ENCODE peak calls at places on chromosomes 2 and 18, in ten cellular contexts. M, G, D, X, R, J, B, Y, O and K are unnamed samples.

GRCh38 chr2:230758566-230759480 is 46.2 kb downstream of the CAB39 start:
- DNase-seq in M (no peak), G (no peak), D (no peak), X (peak), R (no peak), J (no peak), B (no peak), Y (no peak), O (peak), K (no peak)

GRCh38 chr2:20103514-20103913 is 52.1 kb upstream of the LAPTM4A start:
- DNase-seq in M (no peak), G (peak), D (no peak), X (no peak), R (no peak), J (no peak), B (no peak), Y (no peak), O (no peak), K (no peak)

GRCh38 chr2:233822781-233823730 is 31.3 kb downstream of the HJURP start:
- DNase-seq in M (no peak), G (no peak), D (peak), X (no peak), R (peak), J (peak), B (no peak), Y (no peak), O (no peak), K (no peak)

GRCh38 chr2:125004091-125004800 is 979.2 kb downstream of the CNTNAP5 start:
- DNase-seq in M (peak), G (no peak), D (no peak), X (no peak), R (no peak), J (no peak), B (no peak), Y (no peak), O (no peak), K (no peak)

GRCh38 chr2:130766711-130767407 is 11.5 kb downstream of the AMER3 start:
- DNase-seq in M (no peak), G (no peak), D (no peak), X (no peak), R (no peak), J (no peak), B (no peak), Y (no peak), O (no peak), K (no peak)

GRCh38 chr2:141331127-141331526 is 799.7 kb downstream of the LRP1B start:
- DNase-seq in M (peak), G (peak), D (no peak), X (no peak), R (no peak), J (no peak), B (no peak), Y (no peak), O (peak), K (no peak)

GRCh38 chr2:85605406-85606115 is 3.1 kb upstream of the TMEM150A start:
- DNase-seq in M (no peak), G (no peak), D (no peak), X (no peak), R (no peak), J (no peak), B (no peak), Y (no peak), O (no peak), K (no peak)

GRCh38 chr2:69483696-69484095 is 46.5 kb upstream of the NFU1 start:
- DNase-seq in M (no peak), G (no peak), D (no peak), X (no peak), R (no peak), J (no peak), B (no peak), Y (no peak), O (no peak), K (no peak)

GRCh38 chr18:4016391-4017049 is 438.6 kb downstream of the DLGAP1 start:
- DNase-seq in M (no peak), G (no peak), D (no peak), X (no peak), R (no peak), J (peak), B (no peak), Y (no peak), O (no peak), K (no peak)

GRCh38 chr2:84302513-84303412 is 156.3 kb downstream of the SUCLG1 start:
- DNase-seq in M (peak), G (peak), D (no peak), X (peak), R (no peak), J (peak), B (no peak), Y (no peak), O (no peak), K (peak)

GRCh38 chr2:13605266-13605665 is 888.5 kb downstream of the TRIB2 start:
- DNase-seq in M (no peak), G (no peak), D (no peak), X (no peak), R (no peak), J (no peak), B (no peak), Y (no peak), O (no peak), K (no peak)

GRCh38 chr2:29014331-29014730 is 33.2 kb downstream of the TOGARAM2 start:
- DNase-seq in M (no peak), G (no peak), D (no peak), X (no peak), R (no peak), J (no peak), B (no peak), Y (no peak), O (no peak), K (no peak)

GRCh38 chr18:8929381-8929780 is 173.1 kb upstream of the NDUFV2 start:
- DNase-seq in M (no peak), G (no peak), D (no peak), X (no peak), R (no peak), J (no peak), B (no peak), Y (no peak), O (no peak), K (no peak)

GRCh38 chr2:170122883-170123547 is 54.9 kb upstream of the MYO3B start:
- DNase-seq in M (peak), G (peak), D (no peak), X (no peak), R (no peak), J (no peak), B (no peak), Y (no peak), O (no peak), K (no peak)

GRCh38 chr18:8643479-8643878 is 34.2 kb downstream of the RAB12 start:
- DNase-seq in M (no peak), G (no peak), D (no peak), X (no peak), R (no peak), J (no peak), B (no peak), Y (no peak), O (no peak), K (no peak)

GRCh38 chr2:232477751-232478510 is 9.7 kb downstream of the ECEL1 start:
- DNase-seq in M (no peak), G (no peak), D (peak), X (no peak), R (no peak), J (peak), B (no peak), Y (no peak), O (no peak), K (no peak)

DNA sequence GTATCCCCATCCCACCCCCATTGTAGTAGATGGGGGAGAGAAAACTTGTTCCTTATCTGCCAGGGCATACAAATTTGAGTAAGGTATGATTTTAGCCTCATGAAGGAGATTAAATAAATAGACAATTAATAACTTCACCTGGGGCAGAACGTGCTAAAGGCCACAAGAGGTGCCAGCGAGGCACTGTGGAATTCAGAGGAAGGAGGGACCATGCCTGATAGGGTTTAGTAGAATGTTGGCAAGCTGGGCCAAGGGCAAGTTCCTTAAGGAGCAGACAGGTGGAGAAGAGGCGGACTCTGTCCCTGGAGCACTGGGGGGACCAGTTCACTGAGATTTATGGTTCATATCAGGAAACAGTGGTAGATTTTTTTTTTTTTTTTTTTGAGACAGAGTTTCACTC is 22.5 kb downstream of the STAMBP start:
- DNase-seq in M (peak), G (peak), D (no peak), X (no peak), R (no peak), J (no peak), B (no peak), Y (no peak), O (no peak), K (no peak)
- TF ChIP-seq CTCF in M (peak), G (peak), D (peak), X (peak), R (no peak), J (peak), B (no peak), Y (peak), O (peak), K (peak)

GRCh38 chr18:75200644-75201272 is 8.2 kb downstream of the PTGR3 start:
- DNase-seq in M (no peak), G (no peak), D (no peak), X (no peak), R (no peak), J (no peak), B (no peak), Y (no peak), O (no peak), K (no peak)

GRCh38 chr18:75199327-75199726 is 9.6 kb downstream of the PTGR3 start:
- DNase-seq in M (no peak), G (no peak), D (no peak), X (no peak), R (no peak), J (no peak), B (no peak), Y (no peak), O (no peak), K (no peak)

GRCh38 chr18:75200071-75200470 is 8.9 kb downstream of the PTGR3 start:
- DNase-seq in M (no peak), G (no peak), D (no peak), X (no peak), R (no peak), J (no peak), B (no peak), Y (no peak), O (no peak), K (no peak)

GRCh38 chr18:75201273-75201898 is 7.6 kb downstream of the PTGR3 start:
- DNase-seq in M (no peak), G (no peak), D (no peak), X (no peak), R (no peak), J (no peak), B (no peak), Y (no peak), O (no peak), K (no peak)

DNA sequence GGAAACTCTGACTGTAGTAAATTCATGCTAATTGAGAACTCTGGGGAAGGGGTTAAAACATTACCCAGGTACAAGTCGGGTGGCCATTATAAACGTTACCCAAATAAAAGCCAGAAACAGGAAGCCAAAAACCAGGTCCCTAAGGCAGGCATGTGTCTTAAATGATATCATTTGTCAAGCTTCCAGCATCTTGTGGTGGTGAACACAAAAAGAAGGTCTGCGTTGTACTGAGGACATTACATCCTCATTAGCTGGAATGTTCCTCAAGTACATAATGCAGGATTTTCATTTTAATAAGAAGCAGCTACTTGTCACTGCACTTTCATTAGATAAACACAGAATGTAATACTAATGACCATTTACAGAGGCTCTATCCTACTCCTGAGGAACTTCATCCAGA is 10.9 kb downstream of the PTGR3 start:
- DNase-seq in M (no peak), G (no peak), D (no peak), X (no peak), R (no peak), J (no peak), B (no peak), Y (no peak), O (no peak), K (no peak)
- TF ChIP-seq CTCF in M (no peak), G (no peak), D (no peak), X (no peak), R (no peak), J (no peak), B (no peak), Y (no peak), O (no peak), K (no peak)

GRCh38 chr2:127640082-127641072 is 5.6 kb upstream of the GPR17 start:
- DNase-seq in M (no peak), G (no peak), D (peak), X (peak), R (peak), J (peak), B (no peak), Y (no peak), O (no peak), K (no peak)
- TF ChIP-seq CTCF in M (no peak), G (peak), D (peak), X (peak), R (peak), J (peak), B (no peak), Y (peak), O (peak), K (peak)

GRCh38 chr2:195515551-195515950 is 141.5 kb upstream of the SLC39A10 start:
- DNase-seq in M (no peak), G (no peak), D (no peak), X (no peak), R (peak), J (no peak), B (no peak), Y (no peak), O (no peak), K (no peak)

DNA sequence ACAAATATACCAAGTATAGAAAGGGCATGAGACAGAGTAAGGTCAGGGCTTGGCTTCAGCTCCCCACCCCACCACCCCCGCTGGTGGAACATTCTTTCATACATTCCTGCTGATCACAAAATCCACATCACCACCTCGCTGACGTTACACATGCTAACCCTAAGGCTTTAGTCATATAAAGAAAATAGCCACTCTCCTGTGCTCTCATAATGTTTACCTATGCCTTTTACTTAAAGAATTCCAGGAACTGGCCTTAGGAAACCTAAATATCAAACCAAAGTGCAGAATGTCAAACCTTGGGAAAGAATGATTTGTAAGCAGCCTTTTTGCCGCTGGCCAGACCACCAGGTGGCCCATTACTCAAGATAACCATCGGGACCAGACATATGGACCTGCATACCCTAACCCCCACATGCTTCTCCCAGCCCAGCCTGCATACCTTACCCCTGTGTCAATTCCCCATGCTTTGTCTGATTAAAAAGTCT is 136.3 kb upstream of the SLC39A10 start:
- DNase-seq in M (peak), G (peak), D (no peak), X (no peak), R (no peak), J (no peak), B (no peak), Y (no peak), O (peak), K (no peak)
- TF ChIP-seq CTCF in M (no peak), G (peak), D (no peak), X (no peak), R (no peak), J (no peak), B (no peak), Y (no peak), O (no peak), K (no peak)

GRCh38 chr2:43012966-43013365 is 213.4 kb downstream of the ZFP36L2 start:
- DNase-seq in M (no peak), G (no peak), D (no peak), X (no peak), R (no peak), J (no peak), B (no peak), Y (no peak), O (no peak), K (no peak)
- TF ChIP-seq CTCF in M (no peak), G (no peak), D (no peak), X (no peak), R (no peak), J (no peak), B (no peak), Y (no peak), O (no peak), K (no peak)

GRCh38 chr2:40097691-40098376 is 318.8 kb upstream of the THUMPD2 start:
- DNase-seq in M (no peak), G (no peak), D (no peak), X (no peak), R (no peak), J (no peak), B (no peak), Y (no peak), O (no peak), K (no peak)
- TF ChIP-seq CTCF in M (no peak), G (no peak), D (no peak), X (no peak), R (no peak), J (no peak), B (no peak), Y (no peak), O (no peak), K (no peak)

GRCh38 chr2:222582931-222583330 is 73.0 kb downstream of the FARSB start:
- DNase-seq in M (no peak), G (no peak), D (no peak), X (no peak), R (no peak), J (no peak), B (no peak), Y (no peak), O (no peak), K (no peak)
- TF ChIP-seq CTCF in M (no peak), G (no peak), D (no peak), X (no peak), R (no peak), J (peak), B (no peak), Y (peak), O (peak), K (peak)

DNA sequence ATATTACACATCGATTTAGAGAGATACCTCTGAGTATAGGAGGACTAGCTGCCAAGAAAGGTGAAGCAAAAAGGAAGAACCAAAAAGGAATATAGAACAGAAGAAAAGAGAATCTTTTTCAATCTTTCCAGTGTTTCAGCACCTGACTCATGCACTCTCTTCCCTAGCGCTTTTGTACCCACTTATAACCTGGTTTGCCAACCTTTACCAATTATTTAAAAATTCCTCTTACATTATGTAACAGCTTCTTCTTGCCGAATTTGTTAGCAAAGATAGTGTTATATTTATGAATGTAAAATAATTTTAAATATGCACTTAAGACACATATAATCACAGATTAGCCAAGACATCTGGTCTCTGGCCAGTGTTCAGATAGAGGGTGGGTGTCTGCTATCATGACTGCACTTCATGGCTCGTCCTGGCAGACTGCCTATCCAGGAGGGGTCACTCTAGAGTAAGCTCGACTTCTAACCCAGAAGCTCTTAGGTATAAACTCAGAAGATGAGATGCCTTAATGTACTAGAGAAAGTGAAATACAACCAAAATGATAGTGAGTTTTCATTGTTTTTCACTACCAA is 122.9 kb downstream of the ATAD2B start:
- DNase-seq in M (no peak), G (peak), D (no peak), X (no peak), R (no peak), J (peak), B (peak), Y (no peak), O (no peak), K (no peak)
- TF ChIP-seq CTCF in M (peak), G (peak), D (no peak), X (peak), R (peak), J (peak), B (no peak), Y (peak), O (peak), K (peak)

DNA sequence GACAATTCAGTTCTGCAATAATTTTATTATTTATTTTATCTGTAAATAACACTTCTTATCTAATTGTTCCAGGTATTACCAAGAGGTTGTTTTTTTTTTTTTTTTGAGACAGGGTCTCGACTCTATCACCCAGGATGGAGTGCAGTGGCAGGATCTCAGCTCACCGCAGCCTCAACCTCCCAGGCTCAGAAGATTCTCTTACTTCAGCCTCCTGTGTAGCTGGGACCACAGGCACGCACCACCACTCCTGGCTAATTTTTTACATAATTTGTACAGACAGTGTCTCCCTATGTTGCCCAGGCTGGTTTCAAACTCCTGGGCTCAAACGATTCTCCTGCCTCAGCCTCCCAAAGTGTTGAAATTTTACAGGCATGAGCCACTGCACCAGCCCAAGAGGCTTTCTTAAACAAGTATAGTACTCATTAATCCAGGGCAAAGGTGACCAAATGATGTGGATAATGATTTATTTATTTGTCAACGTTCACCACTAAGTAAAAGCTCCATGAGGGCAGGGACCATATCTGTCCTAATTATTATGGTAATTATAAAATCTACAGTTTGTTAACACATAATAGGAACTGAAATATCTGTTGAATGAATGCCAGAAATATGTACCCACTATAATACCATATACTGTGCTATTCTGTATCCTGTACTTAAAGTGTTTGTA is 12.0 kb downstream of the STK17B start:
- DNase-seq in M (no peak), G (no peak), D (no peak), X (no peak), R (no peak), J (no peak), B (no peak), Y (no peak), O (no peak), K (no peak)
- TF ChIP-seq CTCF in M (no peak), G (no peak), D (no peak), X (no peak), R (no peak), J (no peak), B (no peak), Y (no peak), O (no peak), K (no peak)

GRCh38 chr2:152419944-152420813 is 85.2 kb downstream of the FMNL2 start:
- DNase-seq in M (no peak), G (no peak), D (no peak), X (no peak), R (no peak), J (no peak), B (no peak), Y (no peak), O (no peak), K (no peak)
- TF ChIP-seq CTCF in M (no peak), G (no peak), D (no peak), X (no peak), R (no peak), J (no peak), B (no peak), Y (no peak), O (no peak), K (no peak)